ENCODE peak calls at places on chromosome 10, in ten cellular contexts. T, W, E, K, P, N, H, U, A and Y are unnamed samples.

GRCh38 chr10:92242910-92243671 is 47.8 kb downstream of the CPEB3 start:
- DNase-seq in N (peak), W (no peak), A (peak), K (peak), H (no peak), T (peak), P (peak), E (peak), U (peak), Y (peak)

GRCh38 chr10:112663181-112663879 is 216.3 kb downstream of the VTI1A start:
- DNase-seq in T (no peak), W (peak), A (peak), K (peak), U (no peak), H (no peak), E (no peak), N (no peak), P (no peak), Y (no peak)

GRCh38 chr10:119817991-119818888 is 54.4 kb downstream of the MCMBP start:
- DNase-seq in H (no peak), N (no peak), P (no peak), E (peak), A (peak), T (peak), U (peak), W (no peak), K (no peak), Y (no peak)

GRCh38 chr10:118624747-118625146 is 29.3 kb upstream of the PRLHR start:
- DNase-seq in N (no peak), W (no peak), T (no peak), A (no peak), K (no peak), U (no peak), H (no peak), P (no peak), E (no peak), Y (no peak)

GRCh38 chr10:128140425-128140824 is 14.2 kb upstream of the MKI67 start:
- DNase-seq in H (no peak), E (no peak), U (no peak), W (no peak), K (no peak), N (no peak), P (no peak), A (no peak), T (no peak), Y (no peak)

GRCh38 chr10:33217854-33218253 is 116.6 kb downstream of the NRP1 start:
- DNase-seq in U (no peak), P (no peak), H (no peak), N (no peak), T (no peak), A (peak), E (no peak), W (no peak), K (no peak), Y (no peak)

GRCh38 chr10:63052083-63052482 is 81.0 kb upstream of the NRBF2 start:
- DNase-seq in H (no peak), W (no peak), K (no peak), P (no peak), A (no peak), U (no peak), T (no peak), E (no peak), N (no peak), Y (no peak)

GRCh38 chr10:63209703-63210102 is 76.6 kb downstream of the NRBF2 start:
- DNase-seq in A (peak), U (no peak), P (no peak), H (no peak), T (no peak), N (no peak), K (peak), E (no peak), W (no peak), Y (no peak)

GRCh38 chr10:131901181-131901829 is 497 bp downstream of the PPP2R2D start:
- DNase-seq in A (peak), N (peak), H (peak), E (peak), T (no peak), K (peak), U (no peak), W (no peak), P (no peak), Y (no peak)

GRCh38 chr10:16950686-16951681 is 133.8 kb upstream of the RSU1 start:
- DNase-seq in E (no peak), P (no peak), N (no peak), A (peak), U (no peak), K (peak), W (peak), H (no peak), T (peak), Y (no peak)

GRCh38 chr10:119299531-119299930 is 92.2 kb downstream of the GRK5 start:
- DNase-seq in W (no peak), E (no peak), K (no peak), N (peak), P (no peak), U (no peak), T (no peak), H (no peak), A (no peak), Y (no peak)

GRCh38 chr10:103814626-103815370 is 40.6 kb downstream of the SH3PXD2A start:
- DNase-seq in W (no peak), H (no peak), K (no peak), U (no peak), P (no peak), A (peak), E (no peak), N (no peak), T (no peak), Y (no peak)

GRCh38 chr10:86693721-86694369 is 25.5 kb downstream of the LDB3 start:
- DNase-seq in H (no peak), P (no peak), E (no peak), N (peak), K (peak), T (no peak), A (peak), U (no peak), W (no peak), Y (no peak)

GRCh38 chr10:19945275-19945674 is 129.0 kb downstream of the PLXDC2 start:
- DNase-seq in N (no peak), H (no peak), U (no peak), T (peak), P (no peak), K (no peak), A (no peak), E (no peak), W (no peak), Y (no peak)

GRCh38 chr10:80554050-80554449 is 16.3 kb downstream of the SH2D4B start:
- DNase-seq in A (no peak), W (no peak), H (no peak), N (no peak), P (no peak), U (no peak), E (no peak), T (no peak), K (no peak), Y (no peak)

GRCh38 chr10:126092806-126093205 is 196.4 kb downstream of the FANK1 start:
- DNase-seq in H (no peak), E (no peak), N (no peak), W (no peak), K (no peak), A (peak), P (no peak), U (no peak), T (no peak), Y (no peak)

GRCh38 chr10:22655312-22655973 is 58.9 kb downstream of the PIP4K2A start:
- DNase-seq in E (no peak), N (peak), U (no peak), A (peak), P (no peak), K (no peak), T (no peak), W (peak), H (no peak), Y (no peak)

GRCh38 chr10:17025444-17026295 is 103.9 kb downstream of the CUBN start:
- DNase-seq in P (no peak), E (no peak), H (no peak), U (no peak), K (peak), T (no peak), N (peak), A (peak), W (peak), Y (no peak)

GRCh38 chr10:99429521-99430095 is 816 bp downstream of the GOT1 start:
- DNase-seq in A (no peak), P (no peak), E (no peak), N (no peak), K (no peak), T (no peak), U (no peak), W (no peak), H (no peak), Y (no peak)

GRCh38 chr10:123840714-123841113 is 50.9 kb downstream of the CPXM2 start:
- DNase-seq in K (no peak), U (no peak), E (no peak), T (no peak), H (no peak), W (no peak), P (no peak), N (no peak), A (no peak), Y (no peak)

GRCh38 chr10:88395677-88396076 is 187.4 kb downstream of the RNLS start:
- DNase-seq in N (no peak), W (no peak), P (no peak), T (no peak), U (no peak), K (peak), E (no peak), H (no peak), A (peak), Y (no peak)

GRCh38 chr10:65313406-65313805 is 1612.4 kb upstream of the LRRTM3 start:
- DNase-seq in N (no peak), K (peak), P (no peak), H (no peak), W (peak), U (no peak), E (no peak), T (no peak), A (peak), Y (no peak)

GRCh38 chr10:100364735-100365391 is 17.8 kb downstream of the SCD start:
- DNase-seq in E (peak), T (peak), H (no peak), U (no peak), N (no peak), W (peak), A (peak), K (peak), P (peak), Y (no peak)

GRCh38 chr10:72954596-72955569 is at the start of gene PLA2G12B:
- DNase-seq in E (peak), W (no peak), N (no peak), P (peak), T (no peak), U (no peak), A (no peak), K (no peak), H (no peak), Y (no peak)

GRCh38 chr10:88932539-88933256 is 19.9 kb downstream of the ACTA2 start:
- DNase-seq in W (peak), P (peak), N (peak), K (peak), A (peak), T (peak), E (no peak), H (no peak), U (no peak), Y (peak)

GRCh38 chr10:126904493-126904806 is 778 bp upstream of the DOCK1 start:
- DNase-seq in N (no peak), E (no peak), T (no peak), A (no peak), U (no peak), W (no peak), K (no peak), P (no peak), H (no peak), Y (no peak)

GRCh38 chr10:130567436-130567835 is 431.2 kb downstream of the GLRX3 start:
- DNase-seq in N (no peak), P (no peak), A (no peak), U (no peak), E (no peak), K (no peak), W (no peak), T (no peak), H (no peak), Y (no peak)

GRCh38 chr10:63120554-63120953 is 12.6 kb upstream of the NRBF2 start:
- DNase-seq in P (no peak), K (no peak), U (no peak), T (no peak), A (peak), H (no peak), N (no peak), W (no peak), E (no peak), Y (no peak)

GRCh38 chr10:4147214-4147613 is 362.2 kb upstream of the KLF6 start:
- DNase-seq in W (no peak), E (no peak), P (no peak), A (no peak), U (no peak), N (no peak), T (no peak), K (no peak), H (no peak), Y (no peak)

GRCh38 chr10:132142396-132143161 is 44.2 kb upstream of the DPYSL4 start:
- DNase-seq in K (peak), U (no peak), T (peak), H (peak), A (peak), W (no peak), E (peak), N (no peak), P (peak), Y (no peak)

GRCh38 chr10:29301359-29301910 is 12.6 kb downstream of the LYZL1 start:
- DNase-seq in P (no peak), K (no peak), E (no peak), T (no peak), N (no peak), H (no peak), U (no peak), W (no peak), A (no peak), Y (no peak)

GRCh38 chr10:23362069-23362830 is 17.7 kb upstream of the C10orf67 start:
- DNase-seq in P (no peak), A (no peak), U (no peak), W (no peak), E (no peak), N (no peak), T (no peak), H (no peak), K (no peak), Y (no peak)